ENCODE peak calls at places on chromosomes 13 and 19, in ten cellular contexts. J, M, W, L, S, Z, A, E, N and P are unnamed samples.

GRCh38 chr13:25112856-25113255 is 16.9 kb downstream of the PABPC3 start:
- DNase-seq in S (no peak), E (no peak), L (no peak), J (no peak), M (no peak), W (no peak), A (no peak), N (no peak), Z (no peak), P (no peak)

GRCh38 chr13:73740681-73741080 is 393.5 kb downstream of the KLF12 start:
- DNase-seq in Z (peak; percentile 67), S (no peak), E (no peak), L (no peak), N (no peak), A (no peak), J (peak; percentile 21), M (no peak), W (no peak), P (no peak)

GRCh38 chr19:10037809-10038208 is 24.5 kb downstream of the RDH8 start:
- DNase-seq in M (no peak), N (no peak), S (peak; percentile 40), W (no peak), L (peak; percentile 44), J (no peak), A (peak; percentile 28), Z (no peak), E (no peak), P (no peak)

GRCh38 chr19:18274776-18275356 is 614 bp upstream of the IQCN start:
- DNase-seq in Z (peak; percentile 92), L (peak; percentile 93), N (peak; percentile 90), S (peak; percentile 90), J (peak; percentile 91), M (peak; percentile 54), A (peak; percentile 91), W (no peak), E (no peak), P (no peak)

GRCh38 chr13:32081591-32081990 is 50.0 kb downstream of the FRY start:
- DNase-seq in A (no peak), N (no peak), L (no peak), S (no peak), W (no peak), M (no peak), J (no peak), Z (no peak), E (no peak), P (no peak)

GRCh38 chr13:93098972-93099371 is 127.6 kb upstream of the GPC6 start:
- DNase-seq in Z (no peak), A (peak; percentile 87), M (no peak), L (peak; percentile 10), J (no peak), W (no peak), N (no peak), E (no peak), S (peak; percentile 35), P (no peak)

GRCh38 chr13:43473437-43473836 is 313.3 kb downstream of the ENOX1 start:
- DNase-seq in S (peak; percentile 20), A (peak; percentile 66), N (no peak), Z (peak; percentile 23), E (no peak), M (no peak), J (no peak), W (no peak), L (peak; percentile 8), P (no peak)

GRCh38 chr13:45737571-45738002 is 35.5 kb downstream of the CBY2 start:
- DNase-seq in S (no peak), A (no peak), J (no peak), E (no peak), N (no peak), L (no peak), M (no peak), Z (no peak), W (no peak), P (no peak)

GRCh38 chr13:44140146-44140545 is 233.5 kb upstream of the SERP2 start:
- DNase-seq in L (no peak), A (peak; percentile 23), M (no peak), Z (no peak), N (no peak), W (no peak), S (peak; percentile 48), J (no peak), E (no peak), P (no peak)

GRCh38 chr19:55591555-55591954 is 7.8 kb downstream of the FIZ1 start:
- DNase-seq in A (no peak), M (no peak), J (no peak), S (no peak), E (no peak), Z (no peak), W (no peak), L (no peak), N (no peak), P (no peak)

GRCh38 chr13:35630551-35631275 is 154.2 kb upstream of the MAB21L1 start:
- DNase-seq in M (peak; percentile 17), S (peak; percentile 76), A (no peak), E (no peak), L (no peak), J (peak; percentile 57), N (no peak), Z (peak; percentile 67), W (peak; percentile 56), P (peak; percentile 4)

GRCh38 chr19:2436926-2437325 is 9.5 kb upstream of the TIMM13 start:
- DNase-seq in E (no peak), M (no peak), L (no peak), N (no peak), A (no peak), S (no peak), J (no peak), Z (no peak), W (no peak), P (no peak)

GRCh38 chr19:42496551-42497133 is 31.6 kb downstream of the CEACAM1 start:
- DNase-seq in N (no peak), E (no peak), M (no peak), W (no peak), Z (no peak), J (no peak), L (no peak), S (no peak), A (no peak), P (no peak)

GRCh38 chr19:43872547-43873336 is 45.6 kb downstream of the ZNF283 start:
- DNase-seq in A (no peak), E (no peak), M (no peak), Z (no peak), W (no peak), J (peak; percentile 9), S (no peak), N (no peak), L (no peak), P (no peak)

GRCh38 chr13:84844473-84844872 is 954.7 kb downstream of the SLITRK6 start:
- DNase-seq in W (no peak), Z (no peak), E (no peak), J (peak; percentile 15), M (no peak), S (peak; percentile 21), N (no peak), L (no peak), A (no peak), P (no peak)

GRCh38 chr19:44753932-44754742 is 5.6 kb downstream of the BCL3 start:
- DNase-seq in N (peak; percentile 98), M (peak; percentile 74), S (peak; percentile 92), E (peak; percentile 56), Z (peak; percentile 96), L (peak; percentile 88), W (no peak), J (peak; percentile 92), A (peak; percentile 85), P (no peak)